ENCODE peak calls at places on chromosomes 12 and 14, in nine cellular contexts. U, H, F, K, T, I, G, X and S are unnamed samples.

GRCh38 chr12:112664569-112664968 is 127.0 kb upstream of the RPH3A start:
- DNase-seq in U (peak; percentile 3), H (peak; percentile 45), F (no peak), K (no peak), T (peak; percentile 44), I (no peak), G (no peak), X (no peak), S (no peak)

GRCh38 chr14:77305696-77306095 is 15.0 kb downstream of the POMT2 start:
- DNase-seq in U (no peak), H (no peak), F (no peak), K (no peak), T (no peak), I (no peak), G (no peak), X (no peak), S (no peak)

GRCh38 chr14:102320671-102321455 is 1.3 kb downstream of the ZNF839 start:
- DNase-seq in U (no peak), H (no peak), F (no peak), K (no peak), T (no peak), I (no peak), G (no peak), X (no peak), S (no peak)

GRCh38 chr12:48894271-48894670 is 28.6 kb upstream of the RND1 start:
- DNase-seq in U (no peak), H (no peak), F (no peak), K (no peak), T (no peak), I (no peak), G (no peak), X (no peak), S (no peak)

GRCh38 chr14:104140463-104141331 is 2.3 kb downstream of the KIF26A start:
- DNase-seq in U (no peak), H (no peak), F (no peak), K (no peak), T (no peak), I (peak; percentile 10), G (no peak), X (no peak), S (no peak)

GRCh38 chr12:71533703-71534102 is 94.1 kb downstream of the LGR5 start:
- DNase-seq in U (no peak), H (no peak), F (no peak), K (no peak), T (no peak), I (no peak), G (no peak), X (no peak), S (no peak)

GRCh38 chr14:82153689-82154088 is 620.0 kb upstream of the SEL1L start:
- DNase-seq in U (no peak), H (no peak), F (no peak), K (no peak), T (no peak), I (no peak), G (no peak), X (no peak), S (no peak)

GRCh38 chr12:41302979-41303403 is 114.9 kb downstream of the PDZRN4 start:
- DNase-seq in U (no peak), H (no peak), F (no peak), K (no peak), T (no peak), I (no peak), G (no peak), X (no peak), S (no peak)

GRCh38 chr14:23443411-23443812 is 8.0 kb upstream of the MYH7 start:
- DNase-seq in U (no peak), H (no peak), F (no peak), K (no peak), T (no peak), I (peak; percentile 40), G (peak; percentile 51), X (no peak), S (no peak)

GRCh38 chr12:94103986-94104385 is 44.4 kb upstream of the PLXNC1 start:
- DNase-seq in U (no peak), H (no peak), F (no peak), K (no peak), T (no peak), I (no peak), G (no peak), X (no peak), S (no peak)

GRCh38 chr12:131605304-131605829 is 105.5 kb upstream of the SFSWAP start:
- DNase-seq in U (no peak), H (no peak), F (no peak), K (no peak), T (no peak), I (no peak), G (no peak), X (no peak), S (no peak)

GRCh38 chr14:36442824-36443241 is 77.2 kb downstream of the NKX2-1 start:
- DNase-seq in U (no peak), H (no peak), F (no peak), K (no peak), T (no peak), I (no peak), G (no peak), X (peak; percentile 89), S (no peak)

GRCh38 chr12:119372540-119372939 is 38.0 kb downstream of the CCDC60 start:
- DNase-seq in U (no peak), H (no peak), F (no peak), K (no peak), T (no peak), I (peak; percentile 44), G (peak; percentile 31), X (no peak), S (no peak)

GRCh38 chr14:81655423-81656314 is 122.0 kb upstream of the SEL1L start:
- DNase-seq in U (no peak), H (no peak), F (no peak), K (no peak), T (no peak), I (no peak), G (no peak), X (no peak), S (no peak)

GRCh38 chr14:103296007-103296406 is 38.0 kb upstream of the EIF5 start:
- DNase-seq in U (peak; percentile 72), H (no peak), F (no peak), K (peak; percentile 67), T (no peak), I (no peak), G (no peak), X (no peak), S (peak; percentile 59)

GRCh38 chr12:11765817-11766794 is 116.6 kb downstream of the ETV6 start:
- DNase-seq in U (peak; percentile 95), H (peak; percentile 94), F (no peak), K (peak; percentile 61), T (peak; percentile 54), I (peak; percentile 25), G (no peak), X (no peak), S (peak; percentile 93)

GRCh38 chr12:94147991-94148840 is at the start of gene PLXNC1:
- DNase-seq in U (peak; percentile 60), H (peak; percentile 54), F (peak; percentile 39), K (peak; percentile 61), T (peak; percentile 78), I (peak; percentile 56), G (peak; percentile 62), X (peak; percentile 39), S (peak; percentile 38)

GRCh38 chr12:51217968-51218606 is at the start of gene POU6F1:
- DNase-seq in U (peak; percentile 81), H (peak; percentile 93), F (peak; percentile 36), K (peak; percentile 79), T (peak; percentile 74), I (peak; percentile 76), G (peak; percentile 63), X (no peak), S (peak; percentile 64)

GRCh38 chr12:54932691-54933090 is 51.9 kb downstream of the TESPA1 start:
- DNase-seq in U (peak; percentile 11), H (no peak), F (no peak), K (no peak), T (no peak), I (no peak), G (no peak), X (peak; percentile 50), S (no peak)

GRCh38 chr14:24056800-24057184 is 5.0 kb downstream of the CARMIL3 start:
- DNase-seq in U (no peak), H (no peak), F (no peak), K (no peak), T (no peak), I (no peak), G (no peak), X (no peak), S (no peak)